ENCODE peak calls at places on chromosome 14, in eight cellular contexts. Y, G, E, J, Q, H, S and P are unnamed samples.

GRCh38 chr14:106228541-106229158 is 702.3 kb downstream of the TMEM121 start:
- DNase-seq in Y (no peak), G (no peak), E (no peak), J (no peak), Q (no peak), H (no peak), S (no peak), P (no peak)

GRCh38 chr14:67541448-67542387 is 8.6 kb downstream of the PLEKHH1 start:
- DNase-seq in Y (no peak), G (peak), E (no peak), J (no peak), Q (no peak), H (no peak), S (no peak), P (no peak)

GRCh38 chr14:101369916-101370592 is 191.2 kb upstream of the DIO3 start:
- DNase-seq in Y (no peak), G (no peak), E (no peak), J (no peak), Q (no peak), H (no peak), S (no peak), P (no peak)

GRCh38 chr14:99725774-99726537 is 41.9 kb downstream of the CYP46A1 start:
- DNase-seq in Y (no peak), G (no peak), E (no peak), J (no peak), Q (peak), H (no peak), S (no peak), P (no peak)

GRCh38 chr14:102076793-102077759 is 9.8 kb downstream of the HSP90AA1 start:
- DNase-seq in Y (no peak), G (peak), E (no peak), J (no peak), Q (no peak), H (no peak), S (no peak), P (no peak)

GRCh38 chr14:103495854-103496253 is 26.8 kb downstream of the CKB start:
- DNase-seq in Y (no peak), G (no peak), E (no peak), J (no peak), Q (no peak), H (no peak), S (no peak), P (no peak)

GRCh38 chr14:77007975-77008421 is 20.5 kb downstream of the IRF2BPL start:
- DNase-seq in Y (no peak), G (peak), E (no peak), J (no peak), Q (no peak), H (no peak), S (no peak), P (no peak)

GRCh38 chr14:96253140-96253539 is 2.9 kb upstream of the BDKRB1 start:
- DNase-seq in Y (no peak), G (peak), E (peak), J (no peak), Q (no peak), H (no peak), S (no peak), P (no peak)

GRCh38 chr14:84686550-84686949 is 843.4 kb upstream of the FLRT2 start:
- DNase-seq in Y (no peak), G (no peak), E (no peak), J (no peak), Q (no peak), H (no peak), S (no peak), P (no peak)

GRCh38 chr14:87000071-87000470 is 992.9 kb downstream of the GALC start:
- DNase-seq in Y (no peak), G (no peak), E (no peak), J (no peak), Q (no peak), H (no peak), S (no peak), P (no peak)

GRCh38 chr14:98956181-98956580 is 315.8 kb downstream of the BCL11B start:
- DNase-seq in Y (no peak), G (no peak), E (no peak), J (no peak), Q (no peak), H (no peak), S (no peak), P (no peak)

GRCh38 chr14:91884664-91885063 is 17.3 kb upstream of the TC2N start:
- DNase-seq in Y (no peak), G (no peak), E (no peak), J (no peak), Q (no peak), H (no peak), S (peak), P (no peak)